ENCODE peak calls at places on chromosomes 4 and X, in seven cellular contexts. I is choroid plexus epithelial cell, C is HCT116, F is AG10803, E is neural crest cell, Z is AG04449, J is left ventricle myocardium inferior. R is an unnamed sample.

GRCh38 chr4:138039010-138039409 is 203.1 kb downstream of the SLC7A11 start:
- DNase-seq in I (peak), C (no peak), F (peak), E (no peak), Z (no peak), J (no peak), R (peak)

GRCh38 chr4:179097741-179098140 is 1655.5 kb upstream of the AGA start:
- DNase-seq in I (no peak), C (no peak), F (no peak), E (peak), Z (no peak), J (no peak), R (no peak)

GRCh38 chrX:105894721-105895120 is 72.4 kb downstream of the NRK start:
- DNase-seq in I (peak), C (no peak), F (no peak), E (no peak), Z (no peak), J (no peak), R (no peak)

GRCh38 chrX:150581093-150581775 is 12.8 kb downstream of the MTM1 start:
- DNase-seq in I (peak), C (peak), F (peak), E (no peak), Z (peak), J (no peak), R (peak)

GRCh38 chr4:3407171-3407771 is 34.5 kb upstream of the HGFAC start:
- DNase-seq in I (no peak), C (no peak), F (no peak), E (no peak), Z (no peak), J (no peak), R (no peak)

GRCh38 chrX:103629295-103630170 is 758 bp downstream of the TCEAL1 start:
- DNase-seq in I (peak), C (no peak), F (peak), E (peak), Z (no peak), J (peak), R (peak)

GRCh38 chr4:15238720-15239119 is 189.1 kb upstream of the C1QTNF7 start:
- DNase-seq in I (peak), C (no peak), F (peak), E (peak), Z (no peak), J (no peak), R (peak)

GRCh38 chrX:66000178-66000577 is 39.7 kb downstream of the VSIG4 start:
- DNase-seq in I (no peak), C (no peak), F (no peak), E (no peak), Z (no peak), J (no peak), R (no peak)

GRCh38 chrX:103197721-103198306 is 17.1 kb upstream of the BEX4 start:
- DNase-seq in I (no peak), C (no peak), F (peak), E (no peak), Z (no peak), J (no peak), R (peak)

GRCh38 chrX:16665089-16665488 is 15.1 kb downstream of the S100G start:
- DNase-seq in I (peak), C (no peak), F (peak), E (no peak), Z (no peak), J (no peak), R (peak)

GRCh38 chrX:149908727-149909126 is 20.6 kb upstream of the HSFX4 start:
- DNase-seq in I (no peak), C (no peak), F (no peak), E (no peak), Z (no peak), J (no peak), R (no peak)

GRCh38 chr4:121030711-121031110 is 41.6 kb downstream of the NDNF start:
- DNase-seq in I (no peak), C (no peak), F (peak), E (no peak), Z (no peak), J (no peak), R (no peak)

GRCh38 chr4:1137850-1138249 is 24.5 kb upstream of the RNF212 start:
- DNase-seq in I (no peak), C (no peak), F (no peak), E (no peak), Z (no peak), J (no peak), R (no peak)

GRCh38 chr4:24328711-24329110 is 255.6 kb downstream of the DHX15 start:
- DNase-seq in I (no peak), C (no peak), F (no peak), E (no peak), Z (no peak), J (no peak), R (no peak)

GRCh38 chrX:23841847-23842522 is 59.0 kb downstream of the SAT1 start:
- DNase-seq in I (no peak), C (no peak), F (no peak), E (no peak), Z (no peak), J (no peak), R (no peak)

GRCh38 chrX:50910685-50911176 is at the start of gene BMP15:
- DNase-seq in I (no peak), C (no peak), F (no peak), E (no peak), Z (no peak), J (no peak), R (no peak)

GRCh38 chr4:16669036-16669435 is 229.4 kb downstream of the LDB2 start:
- DNase-seq in I (peak), C (no peak), F (peak), E (no peak), Z (no peak), J (no peak), R (no peak)

GRCh38 chr4:182924497-182924896 is 7.3 kb upstream of the DCTD start:
- DNase-seq in I (peak), C (no peak), F (no peak), E (no peak), Z (no peak), J (no peak), R (no peak)

GRCh38 chr4:1767770-1768366 is 25.2 kb upstream of the FGFR3 start:
- DNase-seq in I (peak), C (no peak), F (peak), E (peak), Z (no peak), J (no peak), R (no peak)

GRCh38 chr4:110124721-110125120 is 73.7 kb downstream of the ELOVL6 start:
- DNase-seq in I (no peak), C (no peak), F (no peak), E (no peak), Z (no peak), J (no peak), R (no peak)

GRCh38 chrX:49155243-49155899 is 7.2 kb upstream of the MAGIX start:
- DNase-seq in I (peak), C (peak), F (peak), E (peak), Z (no peak), J (no peak), R (peak)

GRCh38 chrX:68462653-68463052 is 29.4 kb upstream of the OPHN1 start:
- DNase-seq in I (peak), C (peak), F (peak), E (peak), Z (no peak), J (no peak), R (peak)

DNA sequence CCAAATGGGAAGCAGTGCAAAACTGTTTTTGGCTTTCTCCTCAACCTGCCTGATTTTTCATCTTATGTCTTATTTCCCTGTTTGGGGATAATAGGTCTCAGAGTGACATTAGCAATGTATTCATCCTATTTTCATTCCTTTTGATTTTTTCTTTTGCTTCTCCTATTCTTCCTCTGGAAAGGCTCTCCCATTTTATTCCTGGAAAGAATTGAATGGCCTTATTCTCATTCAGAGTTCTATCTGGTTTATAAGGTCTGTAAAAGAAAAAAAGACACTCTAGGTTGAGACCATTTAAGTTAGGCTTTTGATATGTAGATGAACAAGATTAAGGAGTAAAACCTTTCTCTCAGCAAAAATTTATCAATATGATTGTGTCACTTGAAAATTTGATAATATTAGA is 27.8 kb upstream of the ALB start:
- DNase-seq in I (no peak), C (no peak), F (no peak), E (no peak), Z (no peak), J (no peak), R (no peak)
- TF ChIP-seq CTCF in I (no peak), C (no peak), F (no peak), E (no peak), Z (no peak), J (no peak), R (no peak)

DNA sequence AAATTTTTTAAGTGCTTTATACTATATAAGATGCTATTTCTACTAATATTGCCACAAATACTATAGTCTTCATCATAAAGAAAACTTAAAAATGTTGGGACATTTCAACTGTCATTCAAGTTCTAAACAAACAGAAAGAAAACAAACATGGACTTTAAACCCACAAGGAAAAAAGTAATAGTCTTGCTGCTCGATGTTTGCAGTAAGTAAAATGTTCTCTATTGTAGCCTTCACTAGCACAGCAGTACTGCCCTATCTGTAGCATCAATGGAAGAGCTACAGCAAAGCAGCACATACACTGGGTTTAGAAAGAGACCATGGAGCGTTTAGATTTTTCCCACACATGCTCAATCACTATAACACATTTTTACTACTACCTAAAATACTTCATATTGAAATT is 146.8 kb downstream of the KLHL13 start:
- DNase-seq in I (no peak), C (no peak), F (no peak), E (no peak), Z (no peak), J (no peak), R (no peak)
- TF ChIP-seq CTCF in I (no peak), C (no peak), F (no peak), E (no peak), Z (no peak), J (no peak), R (no peak)

DNA sequence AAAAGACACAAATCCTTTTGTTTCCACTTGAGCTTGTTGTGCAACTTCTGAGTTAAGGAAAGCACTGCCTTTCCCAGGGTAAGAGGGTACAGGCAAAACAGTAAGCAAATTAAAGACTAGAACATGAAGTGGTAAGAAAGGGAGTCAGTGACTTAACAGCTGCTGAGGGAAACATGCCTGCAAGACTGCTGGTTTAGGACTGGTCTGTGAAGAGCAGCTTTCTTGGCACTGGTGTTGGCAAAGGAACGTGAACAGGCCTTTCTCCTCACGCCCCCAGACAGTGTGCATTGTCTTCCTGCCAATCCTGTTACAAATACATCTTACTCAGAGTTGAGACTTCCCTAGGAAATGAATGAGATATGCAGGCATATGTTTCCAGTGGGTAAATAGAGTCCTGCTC is 2.6 kb downstream of the LHFPL1 start:
- DNase-seq in I (no peak), C (no peak), F (peak), E (no peak), Z (no peak), J (peak), R (no peak)
- TF ChIP-seq CTCF in I (no peak), C (no peak), F (no peak), E (no peak), Z (no peak), J (no peak), R (no peak)

DNA sequence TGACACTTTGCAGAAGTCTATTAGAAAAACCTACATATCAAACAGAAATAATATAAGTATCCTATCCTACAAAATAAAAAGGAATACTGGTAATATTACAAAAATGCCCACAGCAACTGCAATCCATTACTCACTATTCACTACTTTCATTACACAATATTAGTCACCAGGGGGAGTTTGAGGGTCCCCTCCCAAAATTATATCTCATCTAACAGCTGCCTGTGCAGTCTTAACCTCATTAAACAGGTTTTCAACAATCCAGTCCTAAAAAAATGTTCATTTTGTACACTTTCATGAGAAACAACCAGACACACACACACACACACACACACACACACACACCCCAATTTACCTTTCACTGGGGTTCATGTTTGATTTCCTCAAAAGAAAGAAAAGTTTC is 2.9 kb downstream of the CLOCK start:
- DNase-seq in I (no peak), C (peak), F (peak), E (no peak), Z (no peak), J (no peak), R (no peak)
- TF ChIP-seq CTCF in I (no peak), C (no peak), F (no peak), E (peak), Z (no peak), J (no peak), R (peak)

GRCh38 chr4:5051210-5051691 is at the start of gene STK32B:
- DNase-seq in I (peak), C (no peak), F (peak), E (peak), Z (no peak), J (peak), R (peak)
- TF ChIP-seq CTCF in I (no peak), C (no peak), F (peak), E (no peak), Z (peak), J (no peak), R (no peak)

DNA sequence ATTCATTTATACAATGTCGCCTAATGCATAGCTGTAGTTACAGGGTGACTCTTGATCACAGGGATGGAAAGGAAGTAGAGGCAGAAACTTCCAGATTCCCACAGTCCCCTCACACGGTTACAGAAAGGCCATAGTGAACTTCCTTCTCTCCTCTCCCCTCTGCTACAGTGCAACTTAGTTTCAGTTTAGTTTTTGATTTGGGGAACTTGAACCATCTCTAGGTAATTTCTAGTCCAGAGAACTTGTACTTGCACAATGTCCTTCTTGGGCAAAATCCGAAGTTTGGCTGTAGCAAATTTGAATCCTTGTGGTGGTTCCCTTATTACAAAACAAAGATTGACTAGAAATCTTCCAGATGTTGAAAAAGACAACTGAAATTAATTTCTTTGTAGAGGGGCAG is 1.2 kb upstream of the BLTP1 start:
- DNase-seq in I (no peak), C (no peak), F (no peak), E (no peak), Z (no peak), J (no peak), R (no peak)
- TF ChIP-seq CTCF in I (no peak), C (no peak), F (no peak), E (no peak), Z (no peak), J (no peak), R (no peak)

GRCh38 chrX:30733852-30734660 is 80.8 kb downstream of the GK start:
- DNase-seq in I (no peak), C (no peak), F (no peak), E (no peak), Z (no peak), J (no peak), R (no peak)

GRCh38 chrX:30741545-30741944 is 88.3 kb downstream of the GK start:
- DNase-seq in I (no peak), C (no peak), F (no peak), E (no peak), Z (no peak), J (no peak), R (no peak)

GRCh38 chrX:30734782-30735181 is 81.6 kb downstream of the GK start:
- DNase-seq in I (no peak), C (no peak), F (no peak), E (no peak), Z (no peak), J (no peak), R (no peak)

GRCh38 chrX:30735839-30736238 is 82.6 kb downstream of the GK start:
- DNase-seq in I (peak), C (peak), F (peak), E (peak), Z (no peak), J (peak), R (peak)
- TF ChIP-seq CTCF in I (peak), C (peak), F (peak), E (peak), Z (peak), J (peak), R (peak)

GRCh38 chr4:88212253-88212561 is 53.8 kb upstream of the ABCG2 start:
- DNase-seq in I (no peak), C (no peak), F (no peak), E (no peak), Z (no peak), J (no peak), R (no peak)
- TF ChIP-seq CTCF in I (no peak), C (no peak), F (no peak), E (peak), Z (no peak), J (no peak), R (peak)

GRCh38 chrX:114580336-114580735 is 3.5 kb upstream of the HTR2C start:
- DNase-seq in I (no peak), C (no peak), F (no peak), E (no peak), Z (no peak), J (no peak), R (no peak)
- TF ChIP-seq CTCF in I (no peak), C (no peak), F (no peak), E (peak), Z (no peak), J (no peak), R (no peak)

DNA sequence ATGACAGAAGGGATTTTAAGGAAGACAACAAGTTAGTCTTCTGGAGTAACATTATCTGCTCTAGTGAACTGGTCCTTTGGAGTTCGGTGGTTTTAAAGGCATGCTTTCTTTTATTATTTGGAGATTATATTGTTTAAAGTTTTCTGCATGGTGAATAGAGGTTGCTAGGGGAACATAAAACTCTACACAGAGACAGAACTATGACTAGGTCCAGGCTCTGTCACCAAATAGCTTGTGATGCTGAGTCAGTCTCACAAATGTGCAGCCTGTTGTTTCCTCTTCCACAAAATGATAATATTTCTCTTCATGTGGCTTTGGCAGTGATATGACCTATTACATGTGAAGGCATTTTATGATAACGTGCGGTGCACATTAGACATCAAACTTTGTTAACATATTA is 132.6 kb downstream of the PACRGL start:
- DNase-seq in I (peak), C (no peak), F (peak), E (no peak), Z (no peak), J (no peak), R (peak)
- TF ChIP-seq CTCF in I (no peak), C (no peak), F (no peak), E (no peak), Z (no peak), J (no peak), R (no peak)

R was measured in HFFc6.